ENCODE peak calls at places on chromosomes 1 and 21, in ten cellular contexts. One of them, this sample, is unnamed.

GRCh38 chr1:167599839-167600581 is 30.0 kb upstream of the RCSD1 start:
- DNase-seq in RWPE1: peak; percentile 36
- DNase-seq in AG09319: no peak
- DNase-seq in GM06990: peak; percentile 55
- DNase-seq in WTC11: no peak
- DNase-seq in cardiac muscle cell: peak; percentile 67
- DNase-seq in MCF 10A: peak; percentile 75
- DNase-seq in BE2C: peak; percentile 22
- DNase-seq in body of pancreas: peak; percentile 39
- DNase-seq in mesothelial cell of epicardium: no peak
- DNase-seq in this sample: no peak

GRCh38 chr1:16077430-16078245 is 4.2 kb upstream of the FAM131C start:
- DNase-seq in RWPE1: no peak
- DNase-seq in mesothelial cell of epicardium: no peak
- DNase-seq in GM06990: no peak
- DNase-seq in AG09319: no peak
- DNase-seq in WTC11: no peak
- DNase-seq in cardiac muscle cell: no peak
- DNase-seq in body of pancreas: no peak
- DNase-seq in BE2C: peak; percentile 19
- DNase-seq in MCF 10A: peak; percentile 49
- DNase-seq in this sample: no peak

GRCh38 chr1:110163591-110163990 is 13.3 kb downstream of the SLC6A17 start:
- DNase-seq in mesothelial cell of epicardium: no peak
- DNase-seq in WTC11: no peak
- DNase-seq in cardiac muscle cell: no peak
- DNase-seq in GM06990: no peak
- DNase-seq in MCF 10A: peak; percentile 30
- DNase-seq in body of pancreas: no peak
- DNase-seq in BE2C: no peak
- DNase-seq in RWPE1: no peak
- DNase-seq in AG09319: no peak
- DNase-seq in this sample: no peak

GRCh38 chr1:20538227-20538626 is 14.1 kb upstream of the FAM43B start:
- DNase-seq in WTC11: no peak
- DNase-seq in MCF 10A: no peak
- DNase-seq in RWPE1: no peak
- DNase-seq in GM06990: no peak
- DNase-seq in mesothelial cell of epicardium: no peak
- DNase-seq in cardiac muscle cell: no peak
- DNase-seq in AG09319: no peak
- DNase-seq in body of pancreas: no peak
- DNase-seq in BE2C: no peak
- DNase-seq in this sample: no peak

GRCh38 chr21:43268804-43269186 is 100.0 kb downstream of the CRYAA start:
- DNase-seq in AG09319: no peak
- DNase-seq in GM06990: no peak
- DNase-seq in body of pancreas: no peak
- DNase-seq in WTC11: no peak
- DNase-seq in RWPE1: no peak
- DNase-seq in BE2C: no peak
- DNase-seq in cardiac muscle cell: no peak
- DNase-seq in MCF 10A: no peak
- DNase-seq in mesothelial cell of epicardium: no peak
- DNase-seq in this sample: no peak

GRCh38 chr1:179587336-179587735 is 4.3 kb upstream of the TDRD5 start:
- DNase-seq in body of pancreas: no peak
- DNase-seq in GM06990: no peak
- DNase-seq in BE2C: no peak
- DNase-seq in AG09319: no peak
- DNase-seq in MCF 10A: no peak
- DNase-seq in WTC11: no peak
- DNase-seq in mesothelial cell of epicardium: no peak
- DNase-seq in cardiac muscle cell: no peak
- DNase-seq in RWPE1: no peak
- DNase-seq in this sample: no peak

GRCh38 chr1:182087951-182088350 is 26.4 kb upstream of the ZNF648 start:
- DNase-seq in mesothelial cell of epicardium: no peak
- DNase-seq in BE2C: no peak
- DNase-seq in WTC11: no peak
- DNase-seq in GM06990: no peak
- DNase-seq in AG09319: no peak
- DNase-seq in MCF 10A: peak; percentile 70
- DNase-seq in body of pancreas: no peak
- DNase-seq in RWPE1: peak; percentile 65
- DNase-seq in cardiac muscle cell: no peak
- DNase-seq in this sample: no peak

GRCh38 chr1:30490554-30491053 is 232.8 kb downstream of the MATN1 start:
- DNase-seq in WTC11: no peak
- DNase-seq in body of pancreas: no peak
- DNase-seq in mesothelial cell of epicardium: no peak
- DNase-seq in AG09319: no peak
- DNase-seq in BE2C: no peak
- DNase-seq in RWPE1: no peak
- DNase-seq in cardiac muscle cell: no peak
- DNase-seq in MCF 10A: no peak
- DNase-seq in GM06990: no peak
- DNase-seq in this sample: no peak

DNA sequence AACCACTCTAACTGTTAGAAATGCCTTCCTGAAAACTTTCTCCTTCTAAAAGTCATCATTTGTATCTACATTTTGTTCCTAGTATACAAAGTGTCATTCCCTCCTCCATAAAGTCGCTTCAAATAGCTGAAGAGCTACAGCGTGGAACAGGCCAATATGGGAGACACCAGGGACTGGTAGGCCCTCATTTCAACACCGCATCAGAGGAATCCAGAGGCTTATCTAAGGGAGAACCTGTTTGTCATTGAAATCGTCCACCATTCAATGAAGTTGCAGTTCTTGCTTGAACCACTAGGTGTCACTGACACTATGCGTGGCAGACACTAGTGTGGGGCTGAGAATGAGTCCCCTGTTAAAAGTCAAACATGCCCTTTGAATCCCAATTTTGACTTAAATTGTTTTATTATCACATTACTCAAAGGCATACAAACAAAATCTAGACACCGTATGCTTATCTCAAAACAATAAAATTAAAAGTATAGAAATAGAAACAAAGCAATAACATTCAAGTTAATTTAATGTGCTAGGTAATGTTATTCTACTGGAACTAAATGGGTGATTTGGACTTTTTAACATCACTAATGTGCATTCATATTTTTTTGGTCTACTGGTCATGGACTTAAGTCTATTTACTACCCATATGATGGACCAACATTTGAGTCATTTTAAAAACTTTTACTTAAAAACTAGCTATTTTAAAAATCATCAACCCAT is 182.3 kb downstream of the FCRL5 start:
- DNase-seq in BE2C: peak; percentile 43
- DNase-seq in mesothelial cell of epicardium: peak; percentile 58
- DNase-seq in RWPE1: peak; percentile 32
- DNase-seq in MCF 10A: peak; percentile 80
- DNase-seq in WTC11: peak; percentile 55
- DNase-seq in cardiac muscle cell: peak; percentile 63
- DNase-seq in body of pancreas: peak; percentile 49
- DNase-seq in GM06990: no peak
- DNase-seq in AG09319: peak; percentile 12
- DNase-seq in this sample: no peak
- TF ChIP-seq CTCF in BE2C: peak; percentile 92
- TF ChIP-seq CTCF in mesothelial cell of epicardium: peak; percentile 98
- TF ChIP-seq CTCF in RWPE1: peak; percentile 90
- TF ChIP-seq CTCF in MCF 10A: peak; percentile 99
- TF ChIP-seq CTCF in WTC11: peak; percentile 91
- TF ChIP-seq CTCF in cardiac muscle cell: peak; percentile 85
- TF ChIP-seq CTCF in body of pancreas: peak; percentile 79
- TF ChIP-seq CTCF in GM06990: peak; percentile 79
- TF ChIP-seq CTCF in AG09319: peak; percentile 85
- TF ChIP-seq CTCF in this sample: peak; percentile 94

DNA sequence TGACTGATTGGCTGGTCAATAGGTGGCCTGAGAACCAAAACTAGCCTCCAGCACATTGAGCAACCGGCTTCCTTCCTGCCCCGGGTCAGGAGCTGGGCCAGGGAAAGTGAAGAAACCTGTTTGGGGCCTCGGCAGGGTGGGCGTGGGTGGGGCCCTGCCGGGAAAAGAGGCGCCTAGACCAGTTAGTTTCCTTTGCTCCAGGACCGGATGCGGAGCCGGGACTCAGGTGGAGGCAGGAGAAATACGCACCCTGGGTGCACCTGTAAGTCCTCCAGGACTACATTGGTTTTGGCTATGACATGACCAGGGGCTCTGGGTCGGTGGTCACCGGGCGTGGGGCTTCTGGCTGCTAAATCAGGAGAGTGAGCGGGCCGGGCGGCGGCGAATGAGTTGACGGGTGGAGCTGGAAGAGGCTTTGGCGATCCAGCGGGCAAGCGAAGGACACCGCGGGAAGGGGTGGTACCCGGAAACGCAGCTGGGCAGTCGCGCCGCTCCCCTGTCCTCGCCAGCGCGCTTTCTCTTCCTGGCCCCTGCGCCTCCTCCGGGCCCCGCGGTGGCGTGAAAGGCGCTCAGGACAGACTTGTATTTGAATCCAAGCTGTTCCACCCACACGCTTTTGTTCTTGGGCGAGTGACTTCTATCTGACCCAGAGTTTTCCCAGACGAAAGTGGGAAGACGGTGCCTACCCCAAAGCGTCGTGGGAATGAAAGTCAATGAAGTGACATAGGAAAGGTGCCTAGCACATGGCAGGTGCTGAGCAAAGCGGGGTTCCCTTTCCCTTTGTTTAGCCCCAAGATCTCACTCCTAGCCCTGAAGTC is 30.6 kb upstream of the JUN start:
- DNase-seq in MCF 10A: peak; percentile 72
- DNase-seq in RWPE1: peak; percentile 64
- DNase-seq in body of pancreas: peak; percentile 72
- DNase-seq in WTC11: peak; percentile 64
- DNase-seq in mesothelial cell of epicardium: peak; percentile 57
- DNase-seq in AG09319: no peak
- DNase-seq in BE2C: no peak
- DNase-seq in cardiac muscle cell: peak; percentile 43
- DNase-seq in GM06990: peak; percentile 16
- DNase-seq in this sample: peak; percentile 19
- TF ChIP-seq CTCF in MCF 10A: no peak
- TF ChIP-seq CTCF in RWPE1: no peak
- TF ChIP-seq CTCF in body of pancreas: no peak
- TF ChIP-seq CTCF in WTC11: no peak
- TF ChIP-seq CTCF in mesothelial cell of epicardium: no peak
- TF ChIP-seq CTCF in AG09319: no peak
- TF ChIP-seq CTCF in BE2C: no peak
- TF ChIP-seq CTCF in cardiac muscle cell: no peak
- TF ChIP-seq CTCF in GM06990: no peak
- TF ChIP-seq CTCF in this sample: no peak

GRCh38 chr1:6099297-6099696 is 53.6 kb downstream of the KCNAB2 start:
- DNase-seq in MCF 10A: no peak
- DNase-seq in AG09319: no peak
- DNase-seq in BE2C: no peak
- DNase-seq in WTC11: peak; percentile 10
- DNase-seq in RWPE1: no peak
- DNase-seq in cardiac muscle cell: no peak
- DNase-seq in mesothelial cell of epicardium: no peak
- DNase-seq in GM06990: no peak
- DNase-seq in body of pancreas: no peak
- DNase-seq in this sample: no peak

GRCh38 chr1:6101826-6102225 is 56.1 kb downstream of the KCNAB2 start:
- DNase-seq in cardiac muscle cell: no peak
- DNase-seq in BE2C: no peak
- DNase-seq in MCF 10A: no peak
- DNase-seq in body of pancreas: no peak
- DNase-seq in AG09319: no peak
- DNase-seq in WTC11: no peak
- DNase-seq in RWPE1: no peak
- DNase-seq in GM06990: no peak
- DNase-seq in mesothelial cell of epicardium: no peak
- DNase-seq in this sample: no peak

GRCh38 chr1:6098303-6099215 is 52.9 kb downstream of the KCNAB2 start:
- DNase-seq in WTC11: no peak
- DNase-seq in RWPE1: no peak
- DNase-seq in GM06990: no peak
- DNase-seq in AG09319: peak; percentile 52
- DNase-seq in MCF 10A: no peak
- DNase-seq in body of pancreas: no peak
- DNase-seq in cardiac muscle cell: peak; percentile 92
- DNase-seq in BE2C: no peak
- DNase-seq in mesothelial cell of epicardium: no peak
- DNase-seq in this sample: no peak

GRCh38 chr1:6100801-6101783 is 55.4 kb downstream of the KCNAB2 start:
- DNase-seq in GM06990: no peak
- DNase-seq in body of pancreas: no peak
- DNase-seq in mesothelial cell of epicardium: no peak
- DNase-seq in AG09319: no peak
- DNase-seq in RWPE1: no peak
- DNase-seq in BE2C: no peak
- DNase-seq in MCF 10A: no peak
- DNase-seq in WTC11: no peak
- DNase-seq in cardiac muscle cell: no peak
- DNase-seq in this sample: no peak

DNA sequence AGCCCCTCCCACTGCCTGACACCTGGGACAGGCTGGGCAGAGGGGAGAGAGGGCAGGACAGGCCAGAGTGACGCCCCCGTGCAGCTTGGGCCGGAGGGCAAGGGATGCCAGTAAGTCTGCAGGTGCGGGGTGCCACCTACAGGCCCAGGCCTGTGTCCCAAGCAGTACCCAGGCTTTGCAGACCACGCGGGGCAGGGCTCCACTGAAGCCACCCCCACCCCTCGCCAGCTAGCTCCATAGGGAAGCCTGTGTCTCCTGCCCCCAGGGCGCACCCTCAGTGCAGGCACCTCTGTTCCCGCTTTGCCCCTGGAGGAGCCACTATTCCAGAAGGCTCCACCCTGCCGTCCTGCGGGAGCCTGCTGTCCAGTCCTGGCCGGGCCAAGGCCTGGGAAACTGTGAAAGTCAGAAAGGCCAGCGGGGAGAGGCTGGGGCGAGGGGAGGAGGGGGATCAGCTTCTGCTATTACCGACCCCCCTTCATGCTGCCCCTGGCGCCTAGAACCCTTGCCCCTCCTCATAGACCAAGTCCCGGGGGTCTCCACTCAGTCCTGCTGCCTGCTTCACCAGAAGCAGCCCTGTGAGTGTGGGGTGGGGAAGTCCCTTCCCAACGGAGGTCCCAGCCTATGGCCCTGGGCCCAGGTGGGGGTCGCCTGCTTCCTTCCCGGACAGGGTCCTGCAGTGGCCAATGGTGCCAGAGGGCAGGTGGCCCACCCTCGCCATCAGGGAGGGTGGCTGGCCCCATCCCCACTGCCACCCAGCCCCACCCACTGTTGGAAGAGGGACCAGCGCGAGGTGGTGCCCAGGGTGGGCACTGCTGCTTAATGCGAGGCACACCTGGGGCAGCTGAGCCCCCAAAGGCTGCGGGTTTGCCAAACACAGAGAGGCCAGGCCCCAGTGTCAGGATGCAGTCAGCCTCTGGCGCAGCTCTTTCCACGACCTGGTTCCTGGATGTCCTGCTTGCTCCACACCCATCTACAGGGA is 54.4 kb downstream of the KCNAB2 start:
- DNase-seq in MCF 10A: peak; percentile 17
- DNase-seq in RWPE1: peak; percentile 47
- DNase-seq in cardiac muscle cell: no peak
- DNase-seq in body of pancreas: no peak
- DNase-seq in AG09319: no peak
- DNase-seq in GM06990: no peak
- DNase-seq in mesothelial cell of epicardium: no peak
- DNase-seq in BE2C: peak; percentile 26
- DNase-seq in WTC11: peak; percentile 32
- DNase-seq in this sample: no peak
- TF ChIP-seq CTCF in MCF 10A: no peak
- TF ChIP-seq CTCF in RWPE1: no peak
- TF ChIP-seq CTCF in cardiac muscle cell: no peak
- TF ChIP-seq CTCF in body of pancreas: no peak
- TF ChIP-seq CTCF in AG09319: no peak
- TF ChIP-seq CTCF in GM06990: peak; percentile 21
- TF ChIP-seq CTCF in mesothelial cell of epicardium: no peak
- TF ChIP-seq CTCF in BE2C: peak; percentile 10
- TF ChIP-seq CTCF in WTC11: no peak
- TF ChIP-seq CTCF in this sample: no peak

GRCh38 chr1:235946570-235946981 is 79.9 kb upstream of the LYST start:
- DNase-seq in BE2C: no peak
- DNase-seq in body of pancreas: no peak
- DNase-seq in GM06990: no peak
- DNase-seq in RWPE1: peak; percentile 17
- DNase-seq in MCF 10A: peak; percentile 77
- DNase-seq in AG09319: no peak
- DNase-seq in cardiac muscle cell: no peak
- DNase-seq in WTC11: no peak
- DNase-seq in mesothelial cell of epicardium: no peak
- DNase-seq in this sample: no peak
- TF ChIP-seq CTCF in BE2C: peak; percentile 42
- TF ChIP-seq CTCF in body of pancreas: no peak
- TF ChIP-seq CTCF in GM06990: peak; percentile 60
- TF ChIP-seq CTCF in RWPE1: no peak
- TF ChIP-seq CTCF in MCF 10A: peak; percentile 75
- TF ChIP-seq CTCF in AG09319: peak; percentile 46
- TF ChIP-seq CTCF in cardiac muscle cell: peak; percentile 32
- TF ChIP-seq CTCF in WTC11: no peak
- TF ChIP-seq CTCF in mesothelial cell of epicardium: no peak
- TF ChIP-seq CTCF in this sample: no peak

This sample was measured in natural killer cell.